ENCODE peak calls at places on chromosome 17, in eight cellular contexts. B, I, V, D, P, T, G and N are unnamed samples.

GRCh38 chr17:77125432-77125901 is 15.3 kb upstream of the SEC14L1 start:
- DNase-seq in T (no peak), D (peak), B (peak), V (no peak), P (peak), I (no peak), G (no peak), N (no peak)

GRCh38 chr17:81553616-81554181 is 1.5 kb upstream of the FAAP100 start:
- DNase-seq in T (peak), P (no peak), I (no peak), V (peak), D (peak), G (no peak), B (peak), N (peak)

GRCh38 chr17:73838815-73839214 is 194.6 kb upstream of the SDK2 start:
- DNase-seq in V (no peak), I (no peak), B (no peak), D (no peak), T (no peak), P (no peak), G (no peak), N (peak)

GRCh38 chr17:1629647-1630310 is 1.1 kb upstream of the SLC43A2 start:
- DNase-seq in P (peak), I (peak), G (peak), D (no peak), V (no peak), T (peak), B (peak), N (no peak)

GRCh38 chr17:9544221-9544620 is 31.4 kb downstream of the STX8 start:
- DNase-seq in B (peak), G (no peak), V (no peak), P (no peak), D (no peak), T (no peak), I (no peak), N (no peak)

GRCh38 chr17:31310877-31311276 is 3.0 kb downstream of the EVI2B start:
- DNase-seq in B (no peak), G (no peak), V (no peak), P (no peak), T (no peak), I (no peak), D (no peak), N (no peak)

GRCh38 chr17:78899361-78900260 is 3.4 kb downstream of the CEP295NL start:
- DNase-seq in B (no peak), G (no peak), D (no peak), T (no peak), V (no peak), I (no peak), P (no peak), N (no peak)

GRCh38 chr17:2050871-2051387 is 4.0 kb upstream of the HIC1 start:
- DNase-seq in I (no peak), P (peak), G (peak), T (no peak), V (no peak), B (no peak), D (peak), N (peak)

GRCh38 chr17:18961634-18962493 is 9.9 kb downstream of the SLC5A10 start:
- DNase-seq in I (no peak), V (no peak), G (no peak), P (no peak), B (peak), T (no peak), D (no peak), N (no peak)

GRCh38 chr17:48561894-48562810 is 16.0 kb downstream of the HOXB4 start:
- DNase-seq in I (no peak), P (no peak), T (no peak), G (no peak), B (no peak), D (no peak), V (no peak), N (no peak)

GRCh38 chr17:39147221-39148185 is 3.9 kb downstream of the PLXDC1 start:
- DNase-seq in G (no peak), V (no peak), D (no peak), B (no peak), T (no peak), I (no peak), P (no peak), N (no peak)

GRCh38 chr17:75287221-75287620 is 2.0 kb downstream of the SLC25A19 start:
- DNase-seq in B (no peak), I (no peak), V (no peak), D (no peak), P (no peak), T (no peak), G (no peak), N (no peak)

GRCh38 chr17:8946476-8946875 is 19.0 kb downstream of the PIK3R5 start:
- DNase-seq in P (no peak), D (no peak), G (no peak), V (no peak), T (no peak), B (peak), I (no peak), N (no peak)

GRCh38 chr17:50627782-50628601 is 6.7 kb upstream of the ABCC3 start:
- DNase-seq in D (peak), T (no peak), G (no peak), B (no peak), P (no peak), V (no peak), I (peak), N (no peak)

GRCh38 chr17:70713694-70714093 is 544.4 kb downstream of the KCNJ2 start:
- DNase-seq in P (no peak), D (no peak), G (no peak), V (no peak), B (no peak), I (no peak), T (no peak), N (no peak)

GRCh38 chr17:45923511-45924268 is 29.3 kb downstream of the MAPT start:
- DNase-seq in B (no peak), V (no peak), D (no peak), G (no peak), T (no peak), P (peak), I (no peak), N (no peak)

GRCh38 chr17:8376302-8377067 is at the start of gene KRABD2:
- DNase-seq in I (peak), P (peak), B (peak), D (peak), G (peak), V (peak), T (peak), N (peak)